ENCODE peak calls at places on chromosomes 5 and 9, in four cellular contexts. W is DMS153; X is spleen; T is CD8-positive, alpha-beta T cell. I is an unnamed sample.

GRCh38 chr5:40746703-40747102 is 9.1 kb downstream of the TTC33 start:
- DNase-seq in W (no peak), X (no peak), T (no peak), I (no peak)

GRCh38 chr5:57302643-57303042 is 128.8 kb downstream of the GPBP1 start:
- DNase-seq in W (no peak), X (no peak), T (no peak), I (no peak)

GRCh38 chr9:15722888-15723287 is 170.0 kb downstream of the CCDC171 start:
- DNase-seq in W (no peak), X (no peak), T (no peak), I (no peak)

GRCh38 chr5:125433457-125433856 is 687.0 kb upstream of the ZNF608 start:
- DNase-seq in W (no peak), X (no peak), T (no peak), I (no peak)

GRCh38 chr5:122581629-122582028 is 193.3 kb upstream of the SNX2 start:
- DNase-seq in W (no peak), X (no peak), T (no peak), I (no peak)

GRCh38 chr5:120682851-120683250 is 218.8 kb downstream of the PRR16 start:
- DNase-seq in W (no peak), X (no peak), T (no peak), I (no peak)

GRCh38 chr5:153742071-153742470 is 251.6 kb downstream of the GRIA1 start:
- DNase-seq in W (no peak), X (no peak), T (no peak), I (no peak)

GRCh38 chr5:124891179-124891578 is 144.7 kb upstream of the ZNF608 start:
- DNase-seq in W (no peak), X (no peak), T (no peak), I (no peak)

GRCh38 chr9:134491856-134492255 is 149.7 kb upstream of the COL5A1 start:
- DNase-seq in W (no peak), X (peak), T (no peak), I (peak)

GRCh38 chr5:135553688-135554462 is 18.1 kb upstream of the NEUROG1 start:
- DNase-seq in W (no peak), X (peak), T (no peak), I (no peak)

GRCh38 chr5:98750693-98751092 is 22.8 kb upstream of the RGMB start:
- DNase-seq in W (no peak), X (no peak), T (no peak), I (no peak)

GRCh38 chr9:36149197-36149596 is 12.7 kb downstream of the GLIPR2 start:
- DNase-seq in W (no peak), X (no peak), T (no peak), I (peak)

GRCh38 chr5:171865431-171865830 is 79.8 kb downstream of the SMIM23 start:
- DNase-seq in W (no peak), X (no peak), T (no peak), I (no peak)

GRCh38 chr5:78224358-78224757 is 70.1 kb downstream of the AP3B1 start:
- DNase-seq in W (no peak), X (no peak), T (no peak), I (no peak)

GRCh38 chr9:70949239-70949638 is 172.2 kb downstream of the TRPM3 start:
- DNase-seq in W (no peak), X (no peak), T (no peak), I (no peak)

GRCh38 chr9:4106744-4107143 is 193.1 kb downstream of the GLIS3 start:
- DNase-seq in W (no peak), X (no peak), T (no peak), I (no peak)

GRCh38 chr9:35852876-35853865 is 17.0 kb downstream of the OR13J1 start:
- DNase-seq in W (no peak), X (peak), T (no peak), I (peak)

GRCh38 chr9:132973713-132974112 is 4.8 kb upstream of the GFI1B start:
- DNase-seq in W (no peak), X (no peak), T (no peak), I (no peak)

GRCh38 chr5:72841756-72842535 is 25.5 kb downstream of the TNPO1 start:
- DNase-seq in W (no peak), X (no peak), T (no peak), I (no peak)

GRCh38 chr5:76401801-76402250 is 1.3 kb upstream of the IQGAP2 start:
- DNase-seq in W (no peak), X (peak), T (peak), I (no peak)

GRCh38 chr5:59460368-59461153 is 433.0 kb downstream of the PDE4D start:
- DNase-seq in W (no peak), X (no peak), T (no peak), I (no peak)

GRCh38 chr5:12016149-12016740 is 112.0 kb upstream of the CTNND2 start:
- DNase-seq in W (no peak), X (no peak), T (no peak), I (no peak)

I was measured in sigmoid colon.